ENCODE peak calls at places on chromosome 18, in five cellular contexts. One of them, this sample, is unnamed.

GRCh38 chr18:28459587-28459986 is 282.7 kb upstream of the CDH2 start:
- DNase-seq in HAP-1: no peak
- DNase-seq in effector memory CD8-positive, alpha-beta T cell: no peak
- DNase-seq in tibial artery: no peak
- DNase-seq in SK-MEL-5: no peak
- DNase-seq in this sample: no peak

GRCh38 chr18:52903858-52904257 is 563.9 kb downstream of the DCC start:
- DNase-seq in HAP-1: peak; percentile 56
- DNase-seq in effector memory CD8-positive, alpha-beta T cell: no peak
- DNase-seq in tibial artery: no peak
- DNase-seq in SK-MEL-5: peak; percentile 64
- DNase-seq in this sample: no peak

GRCh38 chr18:23226930-23227728 is 91.8 kb downstream of the CABLES1 start:
- DNase-seq in HAP-1: no peak
- DNase-seq in effector memory CD8-positive, alpha-beta T cell: no peak
- DNase-seq in tibial artery: peak; percentile 39
- DNase-seq in SK-MEL-5: no peak
- DNase-seq in this sample: peak; percentile 95

GRCh38 chr18:9634856-9635255 is 20.5 kb upstream of the PPP4R1 start:
- DNase-seq in HAP-1: no peak
- DNase-seq in effector memory CD8-positive, alpha-beta T cell: no peak
- DNase-seq in tibial artery: no peak
- DNase-seq in SK-MEL-5: no peak
- DNase-seq in this sample: no peak

GRCh38 chr18:30987479-30988241 is 54.9 kb downstream of the DSC3 start:
- DNase-seq in HAP-1: no peak
- DNase-seq in effector memory CD8-positive, alpha-beta T cell: no peak
- DNase-seq in tibial artery: no peak
- DNase-seq in SK-MEL-5: no peak
- DNase-seq in this sample: no peak

GRCh38 chr18:80200932-80201672 is 46.2 kb downstream of the PARD6G start:
- DNase-seq in HAP-1: no peak
- DNase-seq in effector memory CD8-positive, alpha-beta T cell: no peak
- DNase-seq in tibial artery: no peak
- DNase-seq in SK-MEL-5: no peak
- DNase-seq in this sample: no peak

GRCh38 chr18:59961086-59961485 is 61.3 kb downstream of the PMAIP1 start:
- DNase-seq in HAP-1: no peak
- DNase-seq in effector memory CD8-positive, alpha-beta T cell: no peak
- DNase-seq in tibial artery: no peak
- DNase-seq in SK-MEL-5: no peak
- DNase-seq in this sample: no peak

GRCh38 chr18:46677609-46678470 is 20.8 kb upstream of the LOXHD1 start:
- DNase-seq in HAP-1: no peak
- DNase-seq in effector memory CD8-positive, alpha-beta T cell: no peak
- DNase-seq in tibial artery: no peak
- DNase-seq in SK-MEL-5: peak; percentile 11
- DNase-seq in this sample: peak; percentile 4

GRCh38 chr18:34352385-34353163 is 127.9 kb upstream of the NOL4 start:
- DNase-seq in HAP-1: no peak
- DNase-seq in effector memory CD8-positive, alpha-beta T cell: no peak
- DNase-seq in tibial artery: no peak
- DNase-seq in SK-MEL-5: peak; percentile 7
- DNase-seq in this sample: peak; percentile 32

GRCh38 chr18:8212893-8213805 is 396.1 kb upstream of the RAB12 start:
- DNase-seq in HAP-1: no peak
- DNase-seq in effector memory CD8-positive, alpha-beta T cell: no peak
- DNase-seq in tibial artery: no peak
- DNase-seq in SK-MEL-5: no peak
- DNase-seq in this sample: peak; percentile 34